ENCODE peak calls at places on chromosome 2, in four cellular contexts. M, O, F and X are unnamed samples.

GRCh38 chr2:191051177-191051576 is 37.2 kb upstream of the STAT1 start:
- DNase-seq in O (no peak), F (no peak), M (no peak), X (peak; percentile 49)

GRCh38 chr2:49255325-49256023 is 101.2 kb upstream of the FSHR start:
- DNase-seq in M (no peak), F (no peak), O (peak; percentile 10), X (no peak)

GRCh38 chr2:147368306-147368705 is 476.5 kb upstream of the ACVR2A start:
- DNase-seq in M (no peak), O (no peak), F (no peak), X (no peak)

GRCh38 chr2:172395503-172395902 is 31.9 kb upstream of the ITGA6 start:
- DNase-seq in F (no peak), O (no peak), M (no peak), X (no peak)

GRCh38 chr2:52465267-52465666 is 1302.3 kb upstream of the CHAC2 start:
- DNase-seq in M (no peak), O (no peak), F (no peak), X (peak; percentile 51)

GRCh38 chr2:111118455-111119003 is 2.2 kb upstream of the BCL2L11 start:
- DNase-seq in O (peak; percentile 18), F (no peak), M (no peak), X (no peak)

GRCh38 chr2:199163901-199164300 is 293.8 kb downstream of the SATB2 start:
- DNase-seq in O (no peak), M (no peak), F (no peak), X (no peak)

GRCh38 chr2:128661289-128661688 is 342.6 kb upstream of the HS6ST1 start:
- DNase-seq in F (no peak), M (no peak), O (no peak), X (no peak)

GRCh38 chr2:47056374-47056773 is 98.7 kb downstream of the STPG4 start:
- DNase-seq in F (no peak), M (no peak), O (peak; percentile 45), X (no peak)

GRCh38 chr2:219010162-219010756 is 17.0 kb upstream of the CRYBA2 start:
- DNase-seq in M (no peak), O (peak; percentile 63), F (no peak), X (no peak)

GRCh38 chr2:128596453-128597430 is 278.1 kb upstream of the HS6ST1 start:
- DNase-seq in O (no peak), M (no peak), F (no peak), X (no peak)

GRCh38 chr2:223040527-223040926 is 11.5 kb upstream of the KCNE4 start:
- DNase-seq in F (no peak), M (no peak), O (no peak), X (no peak)

GRCh38 chr2:185279999-185280398 is 458.6 kb upstream of the FSIP2 start:
- DNase-seq in M (no peak), F (no peak), O (no peak), X (no peak)

GRCh38 chr2:241901500-241902351 is 32.2 kb downstream of the RTP5 start:
- DNase-seq in M (no peak), F (peak; percentile 62), O (peak; percentile 72), X (no peak)

GRCh38 chr2:124283090-124283489 is 258.0 kb downstream of the CNTNAP5 start:
- DNase-seq in F (no peak), M (no peak), O (peak; percentile 42), X (no peak)

GRCh38 chr2:152676461-152676860 is 40.8 kb downstream of the PRPF40A start:
- DNase-seq in M (no peak), O (no peak), F (no peak), X (no peak)

GRCh38 chr2:63047534-63048281 is 2.9 kb upstream of the OTX1 start:
- DNase-seq in M (no peak), F (peak; percentile 84), O (peak; percentile 40), X (no peak)

GRCh38 chr2:151363709-151364108 is 6.3 kb downstream of the TNFAIP6 start:
- DNase-seq in M (peak; percentile 76), O (no peak), F (no peak), X (no peak)

DNA sequence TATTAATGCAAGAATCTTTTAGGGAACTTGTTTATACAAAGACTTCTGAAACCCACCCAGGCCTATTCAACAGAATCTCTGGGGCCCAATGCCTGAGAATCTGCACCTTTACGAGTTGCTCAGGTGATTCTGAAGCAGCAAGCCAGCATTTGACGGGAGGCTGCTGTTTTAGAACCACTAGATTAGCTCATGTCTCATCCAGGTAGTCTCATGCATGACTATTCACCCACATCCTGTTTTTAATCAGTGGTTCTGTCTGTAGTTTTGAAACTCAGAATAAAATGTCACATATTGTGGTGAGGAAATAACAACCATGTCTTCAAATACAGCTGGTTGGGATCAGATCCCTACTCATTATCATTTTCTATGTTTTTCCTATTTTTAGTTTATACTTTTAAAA is 39.5 kb downstream of the CYTIP start:
- DNase-seq in M (no peak), O (no peak), F (no peak), X (no peak)
- H3K4me3 ChIP-seq in M (no peak overlapping the region), O (no peak overlapping the region), F (no peak overlapping the region), X (no peak overlapping the region)

GRCh38 chr2:207163053-207163814 is 2.5 kb downstream of the KLF7 start:
- DNase-seq in O (peak; percentile 73), F (no peak), M (peak; percentile 77), X (peak; percentile 81)
- H3K27ac ChIP-seq in O (peak overlapping the region; percentile 93), F (peak overlapping the region; percentile 100), M (peak overlapping the region; percentile 100), X (peak overlapping the region; percentile 99)

GRCh38 chr2:237774811-237775553 is 23.6 kb upstream of the RBM44 start:
- DNase-seq in O (peak; percentile 63), F (peak; percentile 40), M (peak; percentile 33), X (peak; percentile 57)
- H3K36me3 ChIP-seq in O (no peaks in the 10 kb centered on the region), F (peaks cover 13% of the 10 kb centered on the region), M (peaks cover 4% of the 10 kb centered on the region), X (peaks cover 35% of the 10 kb centered on the region)

GRCh38 chr2:37795456-37795855 is 124.0 kb upstream of the CDC42EP3 start:
- DNase-seq in M (no peak), O (no peak), F (no peak), X (no peak)
- H3K4me3 ChIP-seq in M (no peak overlapping the region), O (no peak overlapping the region), F (no peak overlapping the region), X (no peak overlapping the region)

DNA sequence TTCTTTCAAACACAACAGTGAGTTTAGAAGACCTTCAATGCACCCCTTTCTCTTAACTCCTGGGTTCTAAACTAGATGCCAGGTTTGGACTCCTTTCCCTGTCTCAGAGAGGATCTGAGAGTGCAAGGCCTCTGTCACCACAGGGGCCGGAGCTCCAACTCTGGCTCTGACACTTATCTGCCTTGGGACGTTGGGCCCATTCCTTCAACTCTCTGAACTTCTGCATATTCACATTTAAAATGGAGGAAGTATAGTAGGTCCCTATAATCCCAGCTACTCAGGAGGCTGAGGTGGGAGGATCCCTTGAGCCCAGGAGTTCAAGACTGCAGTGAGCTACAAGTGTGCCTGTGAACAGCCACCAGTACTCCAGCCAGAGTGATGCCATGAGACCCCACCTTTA is 44.1 kb upstream of the ZFP36L2 start:
- DNase-seq in M (no peak), F (no peak), O (no peak), X (no peak)
- H3K27ac ChIP-seq in M (peak overlapping the region; percentile 7), F (peak overlapping the region; percentile 70), O (peak overlapping the region; percentile 89), X (no peak overlapping the region)

DNA sequence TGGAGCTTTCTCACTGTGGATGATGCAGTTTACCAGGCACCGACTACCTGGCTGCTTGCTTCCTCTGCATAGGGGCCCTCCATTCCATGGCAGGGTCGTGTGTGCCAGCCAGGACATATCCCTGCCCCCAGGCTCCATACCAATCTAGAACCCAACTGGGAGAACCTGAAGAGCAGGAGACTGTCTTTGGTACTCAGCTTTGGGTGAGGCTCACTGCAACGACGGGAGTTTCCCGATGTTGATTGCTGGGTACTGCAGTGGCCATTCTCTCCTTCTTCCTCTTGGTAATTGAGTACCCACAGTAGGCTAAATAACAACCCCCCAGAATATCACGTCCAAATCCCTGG is 133.3 kb upstream of the SERTAD2 start:
- DNase-seq in O (no peak), M (no peak), F (no peak), X (no peak)
- H3K36me3 ChIP-seq in O (no peaks in the 10 kb centered on the region), M (no peaks in the 10 kb centered on the region), F (no peaks in the 10 kb centered on the region), X (no peaks in the 10 kb centered on the region)

DNA sequence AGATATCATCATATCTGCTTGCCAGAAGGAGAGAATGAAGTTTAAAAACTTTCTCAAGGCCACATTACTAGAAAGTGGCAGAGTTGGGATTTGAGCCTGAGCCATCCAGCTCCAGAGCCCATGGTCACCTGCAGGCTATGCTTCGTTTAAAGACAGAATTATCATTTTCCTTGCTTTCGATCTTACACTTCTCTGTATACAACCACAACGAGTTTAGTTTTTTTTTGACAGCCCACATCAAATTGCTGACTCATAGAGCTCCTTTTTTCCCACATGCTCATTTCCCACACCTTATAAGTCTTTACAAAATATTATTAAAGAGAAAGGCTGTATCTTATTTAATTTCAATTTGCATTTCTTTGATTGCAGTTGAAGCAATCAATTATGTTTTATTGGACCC is 6.5 kb downstream of the PLEK start:
- DNase-seq in M (no peak), O (no peak), F (no peak), X (no peak)
- H3K4me3 ChIP-seq in M (no peak overlapping the region), O (no peak overlapping the region), F (no peak overlapping the region), X (no peak overlapping the region)

GRCh38 chr2:239756392-239757153 is 268.6 kb downstream of the NDUFA10 start:
- DNase-seq in O (peak; percentile 44), F (peak; percentile 44), M (no peak), X (peak; percentile 55)
- H3K27ac ChIP-seq in O (no peak overlapping the region), F (no peak overlapping the region), M (no peak overlapping the region), X (no peak overlapping the region)